ENCODE peak calls at places on chromosomes 4 and X, in nine cellular contexts. One of them, this sample, is unnamed.

GRCh38 chr4:143743591-143743990 is 43.1 kb upstream of the FREM3 start:
- DNase-seq in H1: no peak
- DNase-seq in GM06990: no peak
- DNase-seq in aorta: no peak
- DNase-seq in HepG2: no peak
- DNase-seq in neuronal stem cell: no peak
- DNase-seq in tibial nerve: no peak
- DNase-seq in stimulated activated CD8-positive, alpha-beta memory T cell treated with anti-CD3 and anti-CD28 coated beads, Interleukin-2, amount 100 ng/mL, for 1 hour: no peak
- DNase-seq in HEK293T: no peak
- DNase-seq in this sample: no peak

GRCh38 chr4:74451214-74451661 is 6.3 kb downstream of the AREG start:
- DNase-seq in neuronal stem cell: no peak
- DNase-seq in GM06990: no peak
- DNase-seq in H1: no peak
- DNase-seq in HepG2: peak; percentile 60
- DNase-seq in stimulated activated CD8-positive, alpha-beta memory T cell treated with anti-CD3 and anti-CD28 coated beads, Interleukin-2, amount 100 ng/mL, for 1 hour: no peak
- DNase-seq in aorta: no peak
- DNase-seq in tibial nerve: no peak
- DNase-seq in HEK293T: no peak
- DNase-seq in this sample: no peak

GRCh38 chr4:186854256-186854655 is 130.6 kb upstream of the FAT1 start:
- DNase-seq in tibial nerve: no peak
- DNase-seq in aorta: no peak
- DNase-seq in stimulated activated CD8-positive, alpha-beta memory T cell treated with anti-CD3 and anti-CD28 coated beads, Interleukin-2, amount 100 ng/mL, for 1 hour: no peak
- DNase-seq in GM06990: no peak
- DNase-seq in HepG2: no peak
- DNase-seq in H1: no peak
- DNase-seq in HEK293T: no peak
- DNase-seq in neuronal stem cell: no peak
- DNase-seq in this sample: no peak

GRCh38 chr4:119124314-119124713 is 11.3 kb upstream of the MYOZ2 start:
- DNase-seq in aorta: no peak
- DNase-seq in HEK293T: no peak
- DNase-seq in H1: no peak
- DNase-seq in GM06990: no peak
- DNase-seq in stimulated activated CD8-positive, alpha-beta memory T cell treated with anti-CD3 and anti-CD28 coated beads, Interleukin-2, amount 100 ng/mL, for 1 hour: no peak
- DNase-seq in HepG2: no peak
- DNase-seq in neuronal stem cell: no peak
- DNase-seq in tibial nerve: no peak
- DNase-seq in this sample: no peak

GRCh38 chr4:155809835-155810234 is 51.0 kb downstream of the GUCY1B1 start:
- DNase-seq in stimulated activated CD8-positive, alpha-beta memory T cell treated with anti-CD3 and anti-CD28 coated beads, Interleukin-2, amount 100 ng/mL, for 1 hour: no peak
- DNase-seq in GM06990: peak; percentile 67
- DNase-seq in neuronal stem cell: peak; percentile 43
- DNase-seq in H1: no peak
- DNase-seq in aorta: no peak
- DNase-seq in HEK293T: peak; percentile 58
- DNase-seq in tibial nerve: no peak
- DNase-seq in HepG2: peak; percentile 64
- DNase-seq in this sample: no peak

GRCh38 chr4:53706422-53707032 is 115.2 kb upstream of the LNX1 start:
- DNase-seq in neuronal stem cell: peak; percentile 42
- DNase-seq in stimulated activated CD8-positive, alpha-beta memory T cell treated with anti-CD3 and anti-CD28 coated beads, Interleukin-2, amount 100 ng/mL, for 1 hour: no peak
- DNase-seq in HEK293T: peak; percentile 33
- DNase-seq in H1: no peak
- DNase-seq in tibial nerve: no peak
- DNase-seq in HepG2: peak; percentile 35
- DNase-seq in GM06990: peak; percentile 40
- DNase-seq in aorta: no peak
- DNase-seq in this sample: no peak

GRCh38 chrX:11953615-11954014 is 184.7 kb upstream of the FRMPD4 start:
- DNase-seq in GM06990: no peak
- DNase-seq in neuronal stem cell: peak; percentile 3
- DNase-seq in HepG2: no peak
- DNase-seq in HEK293T: no peak
- DNase-seq in stimulated activated CD8-positive, alpha-beta memory T cell treated with anti-CD3 and anti-CD28 coated beads, Interleukin-2, amount 100 ng/mL, for 1 hour: no peak
- DNase-seq in H1: no peak
- DNase-seq in tibial nerve: no peak
- DNase-seq in aorta: no peak
- DNase-seq in this sample: no peak

GRCh38 chr4:107094332-107094731 is 58.2 kb upstream of the DKK2 start:
- DNase-seq in stimulated activated CD8-positive, alpha-beta memory T cell treated with anti-CD3 and anti-CD28 coated beads, Interleukin-2, amount 100 ng/mL, for 1 hour: no peak
- DNase-seq in H1: no peak
- DNase-seq in aorta: no peak
- DNase-seq in GM06990: no peak
- DNase-seq in HepG2: peak; percentile 1
- DNase-seq in HEK293T: peak; percentile 10
- DNase-seq in neuronal stem cell: no peak
- DNase-seq in tibial nerve: no peak
- DNase-seq in this sample: no peak

GRCh38 chr4:77395481-77395880 is 210.1 kb upstream of the CXCL13 start:
- DNase-seq in tibial nerve: no peak
- DNase-seq in neuronal stem cell: no peak
- DNase-seq in HEK293T: no peak
- DNase-seq in HepG2: no peak
- DNase-seq in aorta: no peak
- DNase-seq in GM06990: no peak
- DNase-seq in H1: no peak
- DNase-seq in stimulated activated CD8-positive, alpha-beta memory T cell treated with anti-CD3 and anti-CD28 coated beads, Interleukin-2, amount 100 ng/mL, for 1 hour: no peak
- DNase-seq in this sample: no peak

GRCh38 chrX:2320580-2321327 is 180.0 kb downstream of the DHRSX start:
- DNase-seq in GM06990: no peak
- DNase-seq in HepG2: peak; percentile 97
- DNase-seq in H1: no peak
- DNase-seq in neuronal stem cell: no peak
- DNase-seq in HEK293T: no peak
- DNase-seq in tibial nerve: peak; percentile 14
- DNase-seq in stimulated activated CD8-positive, alpha-beta memory T cell treated with anti-CD3 and anti-CD28 coated beads, Interleukin-2, amount 100 ng/mL, for 1 hour: no peak
- DNase-seq in aorta: no peak
- DNase-seq in this sample: peak; percentile 58

GRCh38 chr4:1768367-1769034 is 24.6 kb upstream of the FGFR3 start:
- DNase-seq in stimulated activated CD8-positive, alpha-beta memory T cell treated with anti-CD3 and anti-CD28 coated beads, Interleukin-2, amount 100 ng/mL, for 1 hour: no peak
- DNase-seq in GM06990: no peak
- DNase-seq in tibial nerve: no peak
- DNase-seq in aorta: no peak
- DNase-seq in H1: no peak
- DNase-seq in neuronal stem cell: no peak
- DNase-seq in HEK293T: no peak
- DNase-seq in HepG2: peak; percentile 35
- DNase-seq in this sample: no peak

GRCh38 chr4:94453534-94453963 is 1.8 kb downstream of the PDLIM5 start:
- DNase-seq in stimulated activated CD8-positive, alpha-beta memory T cell treated with anti-CD3 and anti-CD28 coated beads, Interleukin-2, amount 100 ng/mL, for 1 hour: no peak
- DNase-seq in GM06990: no peak
- DNase-seq in neuronal stem cell: no peak
- DNase-seq in HepG2: peak; percentile 58
- DNase-seq in tibial nerve: no peak
- DNase-seq in aorta: no peak
- DNase-seq in HEK293T: no peak
- DNase-seq in H1: no peak
- DNase-seq in this sample: no peak

GRCh38 chr4:168648494-168648893 is 151.6 kb downstream of the PALLD start:
- DNase-seq in HEK293T: no peak
- DNase-seq in stimulated activated CD8-positive, alpha-beta memory T cell treated with anti-CD3 and anti-CD28 coated beads, Interleukin-2, amount 100 ng/mL, for 1 hour: no peak
- DNase-seq in HepG2: no peak
- DNase-seq in aorta: no peak
- DNase-seq in GM06990: no peak
- DNase-seq in H1: no peak
- DNase-seq in neuronal stem cell: no peak
- DNase-seq in tibial nerve: no peak
- DNase-seq in this sample: no peak

GRCh38 chr4:187183351-187183750 is 459.7 kb upstream of the FAT1 start:
- DNase-seq in aorta: no peak
- DNase-seq in GM06990: no peak
- DNase-seq in tibial nerve: no peak
- DNase-seq in stimulated activated CD8-positive, alpha-beta memory T cell treated with anti-CD3 and anti-CD28 coated beads, Interleukin-2, amount 100 ng/mL, for 1 hour: no peak
- DNase-seq in HepG2: no peak
- DNase-seq in H1: no peak
- DNase-seq in neuronal stem cell: peak; percentile 37
- DNase-seq in HEK293T: no peak
- DNase-seq in this sample: no peak

GRCh38 chr4:15232725-15233597 is 194.9 kb upstream of the C1QTNF7 start:
- DNase-seq in tibial nerve: no peak
- DNase-seq in HepG2: peak; percentile 33
- DNase-seq in aorta: no peak
- DNase-seq in HEK293T: no peak
- DNase-seq in stimulated activated CD8-positive, alpha-beta memory T cell treated with anti-CD3 and anti-CD28 coated beads, Interleukin-2, amount 100 ng/mL, for 1 hour: no peak
- DNase-seq in H1: no peak
- DNase-seq in neuronal stem cell: no peak
- DNase-seq in GM06990: no peak
- DNase-seq in this sample: peak; percentile 52

GRCh38 chr4:119128125-119128524 is 7.5 kb upstream of the MYOZ2 start:
- DNase-seq in neuronal stem cell: no peak
- DNase-seq in stimulated activated CD8-positive, alpha-beta memory T cell treated with anti-CD3 and anti-CD28 coated beads, Interleukin-2, amount 100 ng/mL, for 1 hour: no peak
- DNase-seq in aorta: no peak
- DNase-seq in tibial nerve: no peak
- DNase-seq in H1: no peak
- DNase-seq in GM06990: no peak
- DNase-seq in HEK293T: no peak
- DNase-seq in HepG2: no peak
- DNase-seq in this sample: no peak

GRCh38 chr4:145956288-145956890 is 17.8 kb upstream of the ZNF827 start:
- DNase-seq in GM06990: peak; percentile 6
- DNase-seq in HEK293T: peak; percentile 71
- DNase-seq in HepG2: peak; percentile 40
- DNase-seq in aorta: no peak
- DNase-seq in H1: peak; percentile 68
- DNase-seq in tibial nerve: no peak
- DNase-seq in stimulated activated CD8-positive, alpha-beta memory T cell treated with anti-CD3 and anti-CD28 coated beads, Interleukin-2, amount 100 ng/mL, for 1 hour: no peak
- DNase-seq in neuronal stem cell: peak; percentile 38
- DNase-seq in this sample: no peak

GRCh38 chr4:64157397-64157796 is 251.9 kb downstream of the TECRL start:
- DNase-seq in HEK293T: no peak
- DNase-seq in GM06990: no peak
- DNase-seq in HepG2: no peak
- DNase-seq in stimulated activated CD8-positive, alpha-beta memory T cell treated with anti-CD3 and anti-CD28 coated beads, Interleukin-2, amount 100 ng/mL, for 1 hour: no peak
- DNase-seq in H1: no peak
- DNase-seq in aorta: no peak
- DNase-seq in tibial nerve: no peak
- DNase-seq in neuronal stem cell: no peak
- DNase-seq in this sample: no peak

GRCh38 chrX:82127228-82128123 is 925.6 kb downstream of the SH3BGRL start:
- DNase-seq in neuronal stem cell: no peak
- DNase-seq in HEK293T: no peak
- DNase-seq in aorta: no peak
- DNase-seq in GM06990: peak; percentile 12
- DNase-seq in H1: no peak
- DNase-seq in HepG2: no peak
- DNase-seq in tibial nerve: no peak
- DNase-seq in stimulated activated CD8-positive, alpha-beta memory T cell treated with anti-CD3 and anti-CD28 coated beads, Interleukin-2, amount 100 ng/mL, for 1 hour: no peak
- DNase-seq in this sample: no peak

GRCh38 chr4:15914291-15914690 is 24.2 kb downstream of the FGFBP1 start:
- DNase-seq in neuronal stem cell: no peak
- DNase-seq in aorta: no peak
- DNase-seq in HepG2: no peak
- DNase-seq in GM06990: no peak
- DNase-seq in stimulated activated CD8-positive, alpha-beta memory T cell treated with anti-CD3 and anti-CD28 coated beads, Interleukin-2, amount 100 ng/mL, for 1 hour: no peak
- DNase-seq in HEK293T: no peak
- DNase-seq in H1: no peak
- DNase-seq in tibial nerve: no peak
- DNase-seq in this sample: no peak

GRCh38 chr4:8269535-8270417 is at the start of gene HTRA3:
- DNase-seq in tibial nerve: peak; percentile 45
- DNase-seq in HEK293T: peak; percentile 79
- DNase-seq in aorta: no peak
- DNase-seq in H1: peak; percentile 73
- DNase-seq in stimulated activated CD8-positive, alpha-beta memory T cell treated with anti-CD3 and anti-CD28 coated beads, Interleukin-2, amount 100 ng/mL, for 1 hour: no peak
- DNase-seq in HepG2: no peak
- DNase-seq in neuronal stem cell: peak; percentile 39
- DNase-seq in GM06990: no peak
- DNase-seq in this sample: peak; percentile 90

GRCh38 chrX:97308161-97308560 is 424.5 kb downstream of the RPA4 start:
- DNase-seq in stimulated activated CD8-positive, alpha-beta memory T cell treated with anti-CD3 and anti-CD28 coated beads, Interleukin-2, amount 100 ng/mL, for 1 hour: no peak
- DNase-seq in HEK293T: no peak
- DNase-seq in H1: no peak
- DNase-seq in GM06990: no peak
- DNase-seq in tibial nerve: no peak
- DNase-seq in neuronal stem cell: no peak
- DNase-seq in HepG2: no peak
- DNase-seq in aorta: no peak
- DNase-seq in this sample: no peak

GRCh38 chrX:150767045-150767395 is 73.8 kb downstream of the MTMR1 start:
- DNase-seq in tibial nerve: no peak
- DNase-seq in HepG2: no peak
- DNase-seq in neuronal stem cell: no peak
- DNase-seq in stimulated activated CD8-positive, alpha-beta memory T cell treated with anti-CD3 and anti-CD28 coated beads, Interleukin-2, amount 100 ng/mL, for 1 hour: no peak
- DNase-seq in aorta: no peak
- DNase-seq in H1: no peak
- DNase-seq in HEK293T: no peak
- DNase-seq in GM06990: no peak
- DNase-seq in this sample: peak; percentile 71

GRCh38 chr4:149344436-149344835 is 471.2 kb downstream of the IQCM start:
- DNase-seq in aorta: no peak
- DNase-seq in H1: no peak
- DNase-seq in HepG2: no peak
- DNase-seq in GM06990: no peak
- DNase-seq in HEK293T: no peak
- DNase-seq in tibial nerve: no peak
- DNase-seq in stimulated activated CD8-positive, alpha-beta memory T cell treated with anti-CD3 and anti-CD28 coated beads, Interleukin-2, amount 100 ng/mL, for 1 hour: no peak
- DNase-seq in neuronal stem cell: no peak
- DNase-seq in this sample: no peak

GRCh38 chrX:101659601-101660063 is at the start of gene ARMCX2:
- DNase-seq in HepG2: no peak
- DNase-seq in stimulated activated CD8-positive, alpha-beta memory T cell treated with anti-CD3 and anti-CD28 coated beads, Interleukin-2, amount 100 ng/mL, for 1 hour: no peak
- DNase-seq in neuronal stem cell: peak; percentile 21
- DNase-seq in H1: peak; percentile 52
- DNase-seq in aorta: peak; percentile 85
- DNase-seq in GM06990: no peak
- DNase-seq in tibial nerve: peak; percentile 31
- DNase-seq in HEK293T: no peak
- DNase-seq in this sample: peak; percentile 83

GRCh38 chrX:150730719-150731118 is 37.5 kb downstream of the MTMR1 start:
- DNase-seq in HepG2: no peak
- DNase-seq in HEK293T: no peak
- DNase-seq in GM06990: no peak
- DNase-seq in tibial nerve: no peak
- DNase-seq in neuronal stem cell: no peak
- DNase-seq in stimulated activated CD8-positive, alpha-beta memory T cell treated with anti-CD3 and anti-CD28 coated beads, Interleukin-2, amount 100 ng/mL, for 1 hour: no peak
- DNase-seq in H1: no peak
- DNase-seq in aorta: no peak
- DNase-seq in this sample: no peak

GRCh38 chr4:185721190-185721948 is 90.6 kb downstream of the SORBS2 start:
- DNase-seq in H1: no peak
- DNase-seq in aorta: no peak
- DNase-seq in stimulated activated CD8-positive, alpha-beta memory T cell treated with anti-CD3 and anti-CD28 coated beads, Interleukin-2, amount 100 ng/mL, for 1 hour: no peak
- DNase-seq in neuronal stem cell: no peak
- DNase-seq in GM06990: no peak
- DNase-seq in tibial nerve: no peak
- DNase-seq in HEK293T: no peak
- DNase-seq in HepG2: peak; percentile 68
- DNase-seq in this sample: no peak

GRCh38 chrX:150569155-150569477 is 695 bp downstream of the MTM1 start:
- DNase-seq in HepG2: no peak
- DNase-seq in tibial nerve: no peak
- DNase-seq in HEK293T: no peak
- DNase-seq in H1: no peak
- DNase-seq in GM06990: no peak
- DNase-seq in aorta: no peak
- DNase-seq in neuronal stem cell: no peak
- DNase-seq in stimulated activated CD8-positive, alpha-beta memory T cell treated with anti-CD3 and anti-CD28 coated beads, Interleukin-2, amount 100 ng/mL, for 1 hour: no peak
- DNase-seq in this sample: peak; percentile 76

GRCh38 chrX:331145-331771 is 12.7 kb upstream of the GTPBP6 start:
- DNase-seq in neuronal stem cell: no peak
- DNase-seq in HepG2: no peak
- DNase-seq in HEK293T: no peak
- DNase-seq in H1: peak; percentile 72
- DNase-seq in tibial nerve: no peak
- DNase-seq in GM06990: no peak
- DNase-seq in stimulated activated CD8-positive, alpha-beta memory T cell treated with anti-CD3 and anti-CD28 coated beads, Interleukin-2, amount 100 ng/mL, for 1 hour: no peak
- DNase-seq in aorta: peak; percentile 83
- DNase-seq in this sample: no peak

GRCh38 chrX:53362439-53362838 is 60.0 kb downstream of the SMC1A start:
- DNase-seq in HEK293T: no peak
- DNase-seq in HepG2: no peak
- DNase-seq in stimulated activated CD8-positive, alpha-beta memory T cell treated with anti-CD3 and anti-CD28 coated beads, Interleukin-2, amount 100 ng/mL, for 1 hour: no peak
- DNase-seq in neuronal stem cell: no peak
- DNase-seq in aorta: no peak
- DNase-seq in H1: no peak
- DNase-seq in tibial nerve: no peak
- DNase-seq in GM06990: no peak
- DNase-seq in this sample: no peak

GRCh38 chr4:73674451-73674919 is 54.2 kb upstream of the RASSF6 start:
- DNase-seq in HEK293T: no peak
- DNase-seq in GM06990: no peak
- DNase-seq in aorta: no peak
- DNase-seq in HepG2: no peak
- DNase-seq in stimulated activated CD8-positive, alpha-beta memory T cell treated with anti-CD3 and anti-CD28 coated beads, Interleukin-2, amount 100 ng/mL, for 1 hour: no peak
- DNase-seq in H1: no peak
- DNase-seq in neuronal stem cell: no peak
- DNase-seq in tibial nerve: no peak
- DNase-seq in this sample: peak; percentile 87

This sample was measured in right cardiac atrium.